ENCODE peak calls at places on chromosomes 3 and 15, in six cellular contexts. A is stimulated activated CD4-positive, alpha-beta T cell treated with anti-CD3 and anti-CD28 coated beads, Interleukin-4, amount 100 ng/mL, for 1 hour; B is upper lobe of right lung; P is AG20443; W is activated CD4-positive, alpha-beta T cell treated with anti-CD3 and anti-CD28 coated beads, Interleukin-2, amount 50 U/mL, for 4 hours; D is small intestine. H is an unnamed sample.

GRCh38 chr15:64730151-64730550 is 45.2 kb downstream of the RBPMS2 start:
- DNase-seq in A (no peak), B (no peak), P (no peak), W (no peak), D (no peak), H (no peak)

GRCh38 chr15:85073556-85074194 is 92.0 kb downstream of the PDE8A start:
- DNase-seq in A (no peak), B (no peak), P (no peak), W (no peak), D (no peak), H (no peak)

GRCh38 chr3:129756871-129757270 is 136.6 kb downstream of the TMCC1 start:
- DNase-seq in A (no peak), B (no peak), P (peak), W (no peak), D (no peak), H (no peak)

GRCh38 chr15:77836116-77836798 is 203.5 kb upstream of the LINGO1 start:
- DNase-seq in A (no peak), B (peak), P (peak), W (no peak), D (no peak), H (no peak)

GRCh38 chr3:102179321-102180290 is 255.2 kb upstream of the ZPLD1 start:
- DNase-seq in A (no peak), B (no peak), P (no peak), W (no peak), D (peak), H (no peak)

GRCh38 chr3:175411405-175411804 is 552.3 kb downstream of the NAALADL2 start:
- DNase-seq in A (no peak), B (no peak), P (no peak), W (no peak), D (no peak), H (no peak)

GRCh38 chr3:133701435-133702358 is 40.0 kb upstream of the TOPBP1 start:
- DNase-seq in A (no peak), B (no peak), P (peak), W (no peak), D (no peak), H (no peak)

GRCh38 chr3:101195951-101196713 is 124.2 kb downstream of the IMPG2 start:
- DNase-seq in A (no peak), B (no peak), P (peak), W (no peak), D (peak), H (no peak)

GRCh38 chr3:21620511-21621395 is 130.3 kb downstream of the ZNF385D start:
- DNase-seq in A (no peak), B (no peak), P (no peak), W (no peak), D (peak), H (no peak)

GRCh38 chr3:11391172-11391879 is 119.1 kb downstream of the ATG7 start:
- DNase-seq in A (no peak), B (no peak), P (no peak), W (no peak), D (peak), H (no peak)

GRCh38 chr3:175919133-175919532 is 1060.0 kb downstream of the NAALADL2 start:
- DNase-seq in A (no peak), B (no peak), P (no peak), W (no peak), D (no peak), H (no peak)

GRCh38 chr3:143775401-143775970 is 72.8 kb downstream of the SLC9A9 start:
- DNase-seq in A (no peak), B (no peak), P (peak), W (no peak), D (peak), H (no peak)

GRCh38 chr15:68586274-68586961 is 7.6 kb downstream of the CORO2B start:
- DNase-seq in A (no peak), B (peak), P (peak), W (no peak), D (no peak), H (no peak)

GRCh38 chr3:134366928-134367352 is 7.3 kb downstream of the AMOTL2 start:
- DNase-seq in A (no peak), B (no peak), P (no peak), W (no peak), D (no peak), H (peak)

GRCh38 chr3:23480981-23481380 is 277.9 kb downstream of the UBE2E2 start:
- DNase-seq in A (no peak), B (no peak), P (no peak), W (no peak), D (no peak), H (no peak)

GRCh38 chr15:65918936-65919335 is 49.6 kb downstream of the RAB11A start:
- DNase-seq in A (no peak), B (no peak), P (no peak), W (no peak), D (no peak), H (no peak)

GRCh38 chr3:196454935-196455334 is 22.7 kb upstream of the UBXN7 start:
- DNase-seq in A (no peak), B (no peak), P (peak), W (no peak), D (no peak), H (no peak)

GRCh38 chr3:38620236-38620635 is 29.3 kb downstream of the SCN5A start:
- DNase-seq in A (no peak), B (no peak), P (peak), W (no peak), D (no peak), H (no peak)

GRCh38 chr15:31342781-31343626 is 16.4 kb downstream of the KLF13 start:
- DNase-seq in A (no peak), B (no peak), P (no peak), W (no peak), D (no peak), H (no peak)

GRCh38 chr15:48974865-48975264 is 11.1 kb upstream of the SHC4 start:
- DNase-seq in A (no peak), B (no peak), P (no peak), W (no peak), D (no peak), H (no peak)

GRCh38 chr3:120170223-120170622 is 76.0 kb upstream of the GSK3B start:
- DNase-seq in A (no peak), B (no peak), P (peak), W (no peak), D (no peak), H (no peak)

GRCh38 chr15:60592386-60593339 is 113.7 kb upstream of the ICE2 start:
- DNase-seq in A (peak), B (peak), P (peak), W (peak), D (peak), H (peak)

H was measured in C1 segment of cervical spinal cord.